ENCODE peak calls at places on chromosomes 12 and 14, in five cellular contexts. E is A549, N is HepG2, T is K562, U is GM12878. G is an unnamed sample.

GRCh38 chr12:122740351-122740750 is 9.7 kb upstream of the HCAR1 start:
- DNase-seq in E (peak), U (no peak), T (peak), N (no peak), G (no peak)

GRCh38 chr12:98064501-98064900 is 450.9 kb upstream of the TMPO start:
- DNase-seq in T (no peak), E (no peak), U (no peak), N (no peak), G (no peak)

GRCh38 chr12:219891-220352 is 6.0 kb upstream of the SLC6A12 start:
- DNase-seq in E (peak), U (no peak), T (peak), N (peak), G (peak)

GRCh38 chr12:28459481-28459880 is 269.2 kb downstream of the CCDC91 start:
- DNase-seq in N (peak), T (no peak), U (no peak), E (no peak), G (no peak)

GRCh38 chr12:77218278-77218677 is 152.9 kb upstream of the E2F7 start:
- DNase-seq in U (no peak), N (no peak), E (no peak), T (no peak), G (no peak)

GRCh38 chr14:95211721-95212504 is 54.6 kb upstream of the DICER1 start:
- DNase-seq in U (peak), E (no peak), N (no peak), T (no peak), G (no peak)

GRCh38 chr12:100216337-100216736 is 15.7 kb downstream of the ACTR6 start:
- DNase-seq in U (no peak), E (no peak), N (no peak), T (no peak), G (no peak)

GRCh38 chr14:81565441-81566290 is 32.0 kb upstream of the SEL1L start:
- DNase-seq in T (peak), U (no peak), N (peak), E (peak), G (no peak)

GRCh38 chr14:105487986-105488777 is 1.5 kb downstream of the CRIP1 start:
- DNase-seq in E (peak), N (no peak), T (no peak), U (no peak), G (no peak)

GRCh38 chr14:66443785-66444184 is 42.4 kb upstream of the CCDC196 start:
- DNase-seq in T (no peak), U (no peak), N (no peak), E (no peak), G (no peak)

GRCh38 chr14:77804592-77804991 is 4.7 kb downstream of the ADCK1 start:
- DNase-seq in E (peak), N (peak), T (no peak), U (no peak), G (no peak)

DNA sequence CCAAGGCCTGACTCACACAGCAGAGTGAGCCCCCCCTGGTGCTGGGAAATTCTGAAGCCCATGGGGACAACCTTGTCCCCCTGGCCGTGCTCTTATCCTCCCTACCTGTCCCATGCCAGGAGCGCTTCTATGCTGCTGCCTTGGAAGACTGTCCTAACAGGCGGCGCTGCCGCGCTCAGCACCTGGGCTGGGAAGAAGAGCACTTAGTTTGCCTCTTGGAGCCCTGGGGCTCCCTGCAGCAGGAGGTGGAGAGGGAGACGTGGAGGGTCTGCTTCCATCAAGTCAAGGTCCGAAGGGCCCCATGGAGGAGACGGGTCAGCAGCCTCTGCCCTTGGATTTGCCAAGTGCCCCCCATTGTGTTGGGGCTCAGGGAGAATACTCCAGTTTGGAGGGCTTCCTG is 300.5 kb downstream of the CACNA1C start:
- DNase-seq in E (no peak), N (no peak), T (no peak), U (no peak), G (no peak)
- TF ChIP-seq HDAC2 in E (no peak), N (no peak), T (no peak), U (no peak), G (no peak)

DNA sequence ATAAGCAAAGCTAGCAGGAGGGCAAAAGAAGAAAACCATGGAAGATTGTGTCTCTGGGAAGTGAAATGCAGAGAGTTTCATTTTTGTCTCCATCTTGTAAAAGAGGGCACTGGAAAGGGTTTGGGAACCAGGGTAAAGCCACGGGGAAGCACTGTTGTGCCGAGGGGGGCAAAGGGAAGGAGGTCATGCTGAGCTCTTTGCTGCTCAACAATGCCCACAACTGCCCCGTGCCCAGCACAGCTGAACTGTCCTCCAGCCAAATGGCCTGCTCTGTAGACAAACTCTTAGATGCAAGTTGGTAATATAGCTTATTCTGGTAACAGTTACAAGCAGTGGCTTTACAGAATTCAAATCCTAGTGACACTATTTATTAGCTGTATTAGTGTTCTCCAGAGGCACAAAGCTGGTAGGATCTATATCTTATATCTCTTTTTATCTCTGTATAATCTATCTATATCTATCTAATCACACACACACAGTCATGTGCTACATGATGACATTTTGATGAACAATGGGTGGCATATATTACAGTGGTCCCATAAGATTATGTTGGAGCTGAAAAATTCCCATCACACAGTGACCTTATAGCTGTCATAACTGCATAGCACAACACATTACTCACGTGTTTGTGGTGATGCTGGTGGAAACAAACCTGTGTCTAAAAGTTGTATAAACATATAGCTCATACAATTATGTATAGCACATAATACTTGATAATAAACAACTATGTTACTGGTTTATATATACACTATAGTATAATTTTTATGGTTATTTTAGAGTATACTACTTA is 203.4 kb upstream of the DDHD1 start:
- DNase-seq in N (no peak), E (no peak), U (no peak), T (no peak), G (no peak)
- TF ChIP-seq HDAC2 in N (no peak), E (no peak), U (no peak), T (no peak), G (no peak)

GRCh38 chr12:19591951-19592350 is 152.7 kb downstream of the AEBP2 start:
- DNase-seq in E (no peak), U (no peak), N (no peak), T (no peak), G (no peak)
- TF ChIP-seq HDAC2 in E (no peak), U (no peak), N (no peak), T (no peak), G (no peak)

GRCh38 chr12:11981174-11981733 is 89.5 kb upstream of the BCL2L14 start:
- DNase-seq in T (no peak), U (peak), N (no peak), E (no peak), G (no peak)
- TF ChIP-seq HDAC2 in T (no peak), U (no peak), N (no peak), E (no peak), G (no peak)

GRCh38 chr14:38311655-38312054 is 55.8 kb upstream of the CLEC14A start:
- DNase-seq in T (no peak), U (no peak), N (no peak), E (no peak), G (no peak)
- TF ChIP-seq HDAC2 in T (no peak), U (no peak), N (no peak), E (no peak), G (no peak)

DNA sequence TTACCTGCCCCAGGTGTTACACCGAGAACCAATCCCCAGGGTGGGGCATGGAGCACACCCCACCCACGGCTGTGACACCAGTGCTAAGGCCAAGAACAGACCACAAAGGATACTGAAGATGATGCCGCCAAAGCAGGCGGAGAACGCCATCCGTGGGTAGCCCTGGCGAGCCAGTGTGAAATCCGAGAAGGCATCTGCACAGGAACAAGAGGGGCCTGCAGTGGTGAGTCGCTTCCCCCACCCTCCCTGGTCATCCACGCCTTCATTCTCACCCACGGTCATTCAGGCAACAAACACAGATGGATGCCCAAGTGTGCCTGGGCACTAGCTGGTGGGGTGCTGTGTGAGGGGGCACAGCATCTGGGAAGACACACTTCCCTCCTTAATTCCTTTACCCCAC is 28.5 kb downstream of the SLC8B1 start:
- DNase-seq in T (no peak), U (no peak), N (no peak), E (no peak), G (no peak)
- TF ChIP-seq HDAC2 in T (no peak), U (no peak), N (no peak), E (no peak), G (no peak)